ENCODE peak calls at places on chromosomes 1 and 21, in four cellular contexts. A is PC-3, L is AG09309, R is AG10803. U is an unnamed sample.
A peak's percentile ranks its signal among the peaks of the same experiment; 100 is the strongest.

GRCh38 chr1:7341145-7341900 is 429.8 kb upstream of the VAMP3 start:
- DNase-seq in A (no peak), L (no peak), R (no peak), U (no peak)

GRCh38 chr1:173362543-173362942 is 114.6 kb upstream of the PRDX6 start:
- DNase-seq in A (no peak), L (no peak), R (no peak), U (no peak)

GRCh38 chr1:27406354-27406665 is 13.9 kb downstream of the GPR3 start:
- DNase-seq in A (no peak), L (no peak), R (no peak), U (no peak)

GRCh38 chr21:16180613-16181012 is 450.8 kb downstream of the USP25 start:
- DNase-seq in A (no peak), L (no peak), R (no peak), U (no peak)

GRCh38 chr1:83762419-83762818 is 236.5 kb downstream of the TTLL7 start:
- DNase-seq in A (no peak), L (no peak), R (no peak), U (no peak)

GRCh38 chr21:37082856-37083611 is 10.0 kb downstream of the TTC3 start:
- DNase-seq in A (no peak), L (no peak), R (no peak), U (no peak)

GRCh38 chr1:211258310-211258755 is 833 bp upstream of the RCOR3 start:
- DNase-seq in A (peak; percentile 78), L (no peak), R (peak; percentile 78), U (peak; percentile 86)

GRCh38 chr1:184315254-184315653 is 71.6 kb upstream of the C1orf21 start:
- DNase-seq in A (no peak), L (peak; percentile 49), R (peak; percentile 93), U (no peak)

GRCh38 chr1:214718724-214719123 is 115.7 kb downstream of the CENPF start:
- DNase-seq in A (peak; percentile 97), L (no peak), R (no peak), U (no peak)

GRCh38 chr1:179709841-179710329 is 33.2 kb upstream of the FAM163A start:
- DNase-seq in A (no peak), L (peak; percentile 11), R (peak; percentile 29), U (no peak)

GRCh38 chr1:100034465-100034864 is 64.7 kb downstream of the SLC35A3 start:
- DNase-seq in A (peak; percentile 43), L (no peak), R (peak; percentile 16), U (no peak)

GRCh38 chr1:234519506-234519905 is 40.5 kb upstream of the TARBP1 start:
- DNase-seq in A (no peak), L (no peak), R (no peak), U (no peak)

GRCh38 chr1:154431586-154432373 is 26.6 kb downstream of the IL6R start:
- DNase-seq in A (peak; percentile 87), L (peak; percentile 88), R (peak; percentile 97), U (no peak)

GRCh38 chr1:153420306-153420705 is 4.0 kb downstream of the S100A7A start:
- DNase-seq in A (no peak), L (no peak), R (no peak), U (no peak)

GRCh38 chr1:16090076-16090826 is 16.8 kb upstream of the FAM131C start:
- DNase-seq in A (no peak), L (no peak), R (no peak), U (no peak)

GRCh38 chr1:26156285-26157038 is 2.4 kb upstream of the FAM110D start:
- DNase-seq in A (no peak), L (no peak), R (no peak), U (no peak)

GRCh38 chr1:226558293-226558692 is 9.7 kb downstream of the STUM start:
- DNase-seq in A (no peak), L (no peak), R (no peak), U (no peak)

GRCh38 chr1:226688056-226688748 is 50.9 kb downstream of the ITPKB start:
- DNase-seq in A (no peak), L (no peak), R (no peak), U (no peak)

GRCh38 chr1:225880210-225880584 is 2.0 kb downstream of the TMEM63A start:
- DNase-seq in A (no peak), L (no peak), R (no peak), U (no peak)

GRCh38 chr1:247332215-247332900 is 691 bp upstream of the ZNF496 start:
- DNase-seq in A (peak; percentile 72), L (no peak), R (peak; percentile 41), U (peak; percentile 58)

GRCh38 chr1:173267453-173267945 is 60.4 kb upstream of the TNFSF4 start:
- DNase-seq in A (peak; percentile 95), L (peak; percentile 80), R (peak; percentile 95), U (no peak)

GRCh38 chr1:228397966-228398365 is 8.7 kb downstream of the TRIM11 start:
- DNase-seq in A (no peak), L (no peak), R (no peak), U (no peak)

GRCh38 chr1:228398741-228399461 is 7.7 kb downstream of the TRIM11 start:
- DNase-seq in A (no peak), L (no peak), R (no peak), U (no peak)

GRCh38 chr1:228397454-228397786 is 9.2 kb downstream of the TRIM11 start:
- DNase-seq in A (no peak), L (no peak), R (no peak), U (no peak)

GRCh38 chr1:228394571-228395394 is 11.9 kb downstream of the TRIM11 start:
- DNase-seq in A (no peak), L (no peak), R (no peak), U (peak; percentile 43)

GRCh38 chr1:228396770-228397453 is 9.7 kb downstream of the TRIM11 start:
- DNase-seq in A (no peak), L (no peak), R (no peak), U (no peak)
- TF ChIP-seq CTCF in A (no peak), L (no peak), R (no peak), U (no peak)

DNA sequence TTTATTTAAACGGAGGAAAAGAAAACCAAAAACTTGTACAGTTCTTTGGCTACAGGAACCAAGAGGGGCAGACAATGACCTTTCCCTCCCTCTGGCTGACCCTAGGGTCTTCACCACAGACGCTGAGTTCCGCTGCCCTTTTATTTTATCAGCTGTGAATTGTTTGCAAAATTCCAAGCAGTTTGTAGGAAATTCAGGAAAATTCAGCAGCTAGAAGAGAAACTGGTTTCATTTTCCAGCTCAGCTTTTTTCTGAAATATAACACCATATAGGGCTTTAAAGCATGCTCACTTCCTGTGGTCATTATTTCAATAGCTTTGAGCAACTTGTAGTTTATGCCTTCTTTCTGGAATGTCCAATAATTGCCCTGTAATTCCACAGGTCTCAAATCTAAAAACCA is 5.5 kb upstream of the PIK3R3 start:
- DNase-seq in A (no peak), L (peak; percentile 14), R (peak; percentile 31), U (no peak)
- H3K4me3 ChIP-seq in A (no peak overlapping the region), L (peak overlapping the region; percentile 36), R (peak overlapping the region; percentile 22), U (no peak overlapping the region)

GRCh38 chr1:29342351-29342750 is 106.0 kb downstream of the PTPRU start:
- DNase-seq in A (no peak), L (no peak), R (no peak), U (peak; percentile 23)

GRCh38 chr1:29343476-29343875 is 107.2 kb downstream of the PTPRU start:
- DNase-seq in A (no peak), L (no peak), R (no peak), U (no peak)

GRCh38 chr1:29344336-29344735 is 108.0 kb downstream of the PTPRU start:
- DNase-seq in A (no peak), L (no peak), R (no peak), U (no peak)

GRCh38 chr1:29341936-29342335 is 105.6 kb downstream of the PTPRU start:
- DNase-seq in A (peak; percentile 17), L (no peak), R (no peak), U (no peak)

DNA sequence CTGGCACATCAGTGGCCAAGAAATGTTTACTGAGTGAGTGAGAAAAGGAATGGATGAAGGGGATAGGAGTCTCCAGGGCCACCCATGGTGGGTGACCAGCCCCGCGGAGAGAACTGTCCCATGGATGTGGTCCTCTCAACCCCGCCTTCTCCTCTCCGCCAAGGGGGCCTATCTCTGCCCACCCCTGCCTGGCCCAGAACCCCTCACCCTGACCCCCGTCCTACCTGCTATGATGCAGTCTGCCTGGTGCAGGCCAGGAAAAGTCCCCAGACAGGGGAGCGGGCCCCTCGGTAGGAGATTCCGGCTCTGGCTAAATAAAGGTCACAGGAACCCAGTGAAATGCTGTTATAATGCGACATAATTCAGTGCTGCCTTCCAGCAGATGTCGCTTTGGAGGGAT is 107.6 kb downstream of the PTPRU start:
- DNase-seq in A (no peak), L (no peak), R (no peak), U (no peak)
- TF ChIP-seq CTCF in A (peak; percentile 25), L (no peak), R (no peak), U (no peak)

GRCh38 chr1:81597720-81598426 is 202.9 kb upstream of the ADGRL2 start:
- DNase-seq in A (no peak), L (no peak), R (no peak), U (no peak)
- H3K4me3 ChIP-seq in A (no peak overlapping the region), L (no peak overlapping the region), R (no peak overlapping the region), U (no peak overlapping the region)

GRCh38 chr1:204809488-204809887 is 61.2 kb upstream of the NFASC start:
- DNase-seq in A (no peak), L (no peak), R (no peak), U (no peak)

GRCh38 chr1:204806943-204807624 is 63.6 kb upstream of the NFASC start:
- DNase-seq in A (peak; percentile 98), L (no peak), R (peak; percentile 64), U (peak; percentile 87)

DNA sequence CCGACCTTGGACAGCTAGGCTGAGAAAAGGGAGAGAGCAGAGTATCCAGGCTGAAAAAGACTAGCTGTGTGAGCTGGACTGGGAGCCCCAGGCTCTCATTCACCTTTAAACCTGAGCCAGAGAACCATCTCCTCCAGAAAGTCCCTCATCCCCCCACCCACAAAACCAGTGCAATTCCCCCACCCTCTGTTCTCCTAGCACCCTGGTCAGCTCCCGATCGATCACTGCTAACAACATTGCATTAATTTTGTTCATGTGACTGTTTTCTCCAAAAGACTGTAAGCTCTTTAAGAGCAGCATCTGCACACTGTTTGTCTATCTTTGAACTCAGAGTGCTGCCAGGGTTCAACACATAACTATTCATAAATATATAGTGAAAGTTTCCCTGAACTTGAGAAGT is 67.1 kb upstream of the NFASC start:
- DNase-seq in A (no peak), L (no peak), R (no peak), U (no peak)
- TF ChIP-seq CTCF in A (no peak), L (no peak), R (no peak), U (no peak)

DNA sequence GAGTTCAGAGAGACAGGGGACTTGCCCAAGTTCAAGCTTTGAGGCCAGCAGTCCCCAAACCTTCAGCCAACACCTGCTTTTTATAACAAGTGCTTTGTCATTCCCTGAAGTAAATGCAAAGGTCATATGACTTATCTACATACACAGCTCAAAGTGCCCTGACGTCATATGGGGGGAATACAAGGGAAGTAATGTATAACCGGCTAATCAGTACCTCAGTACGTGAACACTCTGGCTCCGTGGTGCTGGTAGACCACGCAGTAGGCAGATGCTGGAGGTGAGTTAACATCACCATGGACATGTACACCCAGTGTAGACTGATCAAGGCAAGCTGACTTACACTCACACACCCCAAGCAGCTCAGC is 60.0 kb downstream of the BACE2 start:
- DNase-seq in A (no peak), L (no peak), R (no peak), U (no peak)
- H3K4me3 ChIP-seq in A (no peak overlapping the region), L (no peak overlapping the region), R (no peak overlapping the region), U (no peak overlapping the region)

GRCh38 chr1:46132529-46133180 is at the start of gene PIK3R3:
- DNase-seq in A (peak; percentile 98), L (peak; percentile 96), R (peak; percentile 99), U (peak; percentile 97)
- TF ChIP-seq CTCF in A (no peak), L (no peak), R (no peak), U (no peak)

GRCh38 chr1:145985502-145986439 is 10.6 kb downstream of the TXNIP start:
- DNase-seq in A (peak; percentile 87), L (no peak), R (peak; percentile 83), U (no peak)
- H3K4me3 ChIP-seq in A (no peak overlapping the region), L (no peak overlapping the region), R (no peak overlapping the region), U (peak overlapping the region; percentile 1)

GRCh38 chr21:42125571-42126544 is 54.7 kb downstream of the UMODL1 start:
- DNase-seq in A (peak; percentile 64), L (no peak), R (peak; percentile 69), U (no peak)
- TF ChIP-seq CTCF in A (peak; percentile 59), L (peak; percentile 12), R (peak; percentile 19), U (no peak)

U was measured in Peyer's patch.